ENCODE peak calls at places on chromosome 18, in five cellular contexts. T is uterus; Z is HepG2; X is effector memory CD4-positive, alpha-beta T cell; N is psoas muscle. V is an unnamed sample. For H3K4me1 and H3K27me3, the result is how much of the 10 kb centered on the place peaks cover.

GRCh38 chr18:57084331-57085298 is 62.3 kb upstream of the BOD1L2 start:
- DNase-seq in T (no peak), Z (no peak), X (no peak), N (no peak), V (no peak)

GRCh38 chr18:60693426-60693825 is 320.9 kb upstream of the MC4R start:
- DNase-seq in T (no peak), Z (no peak), X (no peak), N (no peak), V (no peak)

GRCh38 chr18:61149786-61150185 is 183.4 kb upstream of the CDH20 start:
- DNase-seq in T (no peak), Z (no peak), X (no peak), N (no peak), V (no peak)

GRCh38 chr18:9804517-9805104 is 81.2 kb upstream of the TXNDC2 start:
- DNase-seq in T (no peak), Z (no peak), X (no peak), N (peak), V (no peak)

GRCh38 chr18:23238152-23238531 is 102.9 kb downstream of the CABLES1 start:
- DNase-seq in T (peak), Z (no peak), X (no peak), N (no peak), V (no peak)

GRCh38 chr18:63322908-63323634 is 3.5 kb upstream of the BCL2 start:
- DNase-seq in T (peak), Z (peak), X (peak), N (no peak), V (peak)

GRCh38 chr18:78612801-78613200 is 366.8 kb upstream of the SALL3 start:
- DNase-seq in T (no peak), Z (no peak), X (no peak), N (no peak), V (no peak)

GRCh38 chr18:37393221-37393828 is 172.3 kb downstream of the CELF4 start:
- DNase-seq in T (no peak), Z (no peak), X (no peak), N (no peak), V (no peak)

GRCh38 chr18:50399582-50399981 is 24.7 kb downstream of the SKA1 start:
- DNase-seq in T (no peak), Z (no peak), X (no peak), N (no peak), V (no peak)

GRCh38 chr18:79685281-79685680 is 5.7 kb downstream of the CTDP1 start:
- DNase-seq in T (no peak), Z (no peak), X (no peak), N (no peak), V (no peak)

GRCh38 chr18:79964330-79965118 is at the start of gene HSBP1L1:
- DNase-seq in T (no peak), Z (peak), X (peak), N (peak), V (peak)

GRCh38 chr18:3748081-3748480 is 298.1 kb downstream of the TGIF1 start:
- DNase-seq in T (no peak), Z (no peak), X (no peak), N (no peak), V (no peak)

GRCh38 chr18:49754866-49755265 is 58.5 kb downstream of the ACAA2 start:
- DNase-seq in T (no peak), Z (no peak), X (no peak), N (no peak), V (no peak)

GRCh38 chr18:39909706-39910105 is 2045.3 kb upstream of the PIK3C3 start:
- DNase-seq in T (no peak), Z (no peak), X (no peak), N (no peak), V (no peak)

DNA sequence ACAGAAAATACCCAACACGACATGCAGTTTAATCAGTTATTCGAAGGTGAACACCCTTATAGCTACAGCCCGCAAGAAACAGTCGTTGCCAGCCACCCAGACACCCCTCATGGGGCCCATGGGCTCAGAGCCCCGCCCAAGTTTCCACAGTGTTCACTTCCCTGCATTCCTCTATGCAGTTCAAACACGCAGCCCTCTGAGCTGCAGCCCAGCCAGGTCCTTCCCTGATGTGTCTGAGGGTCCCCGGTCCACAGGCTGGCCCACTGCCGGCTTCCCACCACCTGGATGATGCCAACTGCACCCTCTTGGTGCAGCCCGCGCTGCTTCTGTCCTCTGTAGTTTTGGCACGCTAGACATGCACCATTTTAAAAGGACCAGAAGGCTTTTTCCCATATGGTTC is 87.4 kb downstream of the ZNF516 start:
- DNase-seq in T (no peak), Z (no peak), X (no peak), N (no peak), V (no peak)
- H3K4me3 ChIP-seq in T (no peak), Z (no peak), X (no peak), N (no peak), V (no peak)

GRCh38 chr18:8721094-8721669 is 15.8 kb downstream of the MTCL1 start:
- DNase-seq in T (no peak), Z (no peak), X (no peak), N (no peak), V (no peak)
- H3K4me1 ChIP-seq in T (under half), Z (under half), X (under half), N (under half), V (under half)

DNA sequence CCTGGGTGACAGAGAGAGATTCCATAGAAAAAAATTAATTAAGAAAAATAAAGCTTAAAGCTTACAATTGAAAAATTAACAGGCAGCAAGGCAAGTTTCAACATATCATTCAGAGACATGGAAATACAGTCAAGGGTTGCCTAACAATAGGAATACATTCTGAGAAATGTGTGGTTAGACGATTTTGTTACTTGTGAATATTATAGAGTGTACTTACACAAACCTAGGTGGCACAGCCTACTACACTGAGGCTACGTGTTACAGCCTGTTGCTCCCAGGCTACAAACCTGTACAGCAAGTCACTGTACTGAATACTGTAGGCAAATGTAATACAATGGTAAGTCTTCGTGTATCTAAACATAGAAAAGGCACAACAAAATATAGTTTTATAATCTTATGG is 27.7 kb upstream of the ZBTB7C start:
- DNase-seq in T (no peak), Z (no peak), X (no peak), N (no peak), V (no peak)
- H3K27me3 ChIP-seq in T (under half), Z (under half), X (under half), N (under half), V (under half)

DNA sequence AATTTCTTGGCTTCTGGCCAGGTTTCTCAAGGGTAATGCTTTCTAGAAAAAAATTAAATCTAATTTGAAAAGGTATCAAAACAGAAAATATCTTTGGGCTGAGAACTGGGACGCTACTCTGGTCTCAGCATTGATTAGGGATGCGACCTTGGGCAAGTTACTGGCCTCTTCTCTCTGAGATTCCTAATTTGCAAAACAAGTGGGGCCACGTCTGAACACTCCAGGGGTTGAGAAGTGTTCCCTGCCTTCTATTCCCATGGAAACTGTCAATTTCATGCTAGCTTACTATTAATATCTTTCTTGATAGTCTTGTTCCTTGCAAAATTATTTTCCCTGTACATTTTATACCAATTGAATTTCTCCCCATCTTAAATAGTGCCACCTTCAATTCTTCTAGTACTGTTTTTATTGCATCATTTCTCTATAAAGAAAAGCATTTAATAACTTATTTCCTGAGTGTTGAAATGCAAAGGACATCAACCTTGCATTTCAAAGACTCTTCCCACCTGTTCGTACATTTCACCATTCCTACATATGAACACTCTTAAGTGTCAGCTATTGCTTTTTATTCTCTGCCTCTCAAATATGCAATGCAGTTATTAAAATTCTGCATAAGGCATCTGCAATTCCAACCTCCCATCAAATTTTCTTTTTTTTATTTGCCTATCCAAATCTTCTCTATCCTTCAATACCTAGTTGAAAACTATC is 118.3 kb upstream of the DSEL start:
- DNase-seq in T (no peak), Z (no peak), X (no peak), N (no peak), V (no peak)
- H3K4me3 ChIP-seq in T (no peak), Z (no peak), X (no peak), N (no peak), V (no peak)

DNA sequence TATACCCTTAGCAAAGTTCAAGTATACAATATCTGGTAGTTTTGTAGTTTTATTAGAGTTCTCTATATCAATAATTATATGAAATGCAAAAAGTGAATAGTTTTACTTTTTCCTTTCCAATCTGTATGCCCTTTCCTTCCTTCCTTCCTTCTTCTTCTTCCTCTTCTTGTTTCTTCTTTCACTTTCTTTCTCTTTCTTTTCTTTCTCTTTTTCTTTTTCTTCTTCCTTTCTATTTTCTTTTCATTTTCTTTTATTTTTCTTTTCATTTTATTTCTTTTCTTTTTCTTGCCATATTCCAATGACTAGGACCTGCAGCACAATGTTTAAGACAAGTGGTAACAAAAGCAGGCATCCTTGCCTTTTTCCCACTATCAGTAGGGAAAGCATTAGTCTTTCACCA is 59.8 kb downstream of the CCDC68 start:
- DNase-seq in T (no peak), Z (no peak), X (no peak), N (no peak), V (no peak)
- H3K4me1 ChIP-seq in T (under half), Z (under half), X (under half), N (under half), V (under half)

GRCh38 chr18:47180765-47181164 is 4.6 kb upstream of the IER3IP1 start:
- DNase-seq in T (no peak), Z (no peak), X (no peak), N (no peak), V (no peak)

GRCh38 chr18:47187721-47188120 is 11.6 kb upstream of the IER3IP1 start:
- DNase-seq in T (no peak), Z (no peak), X (no peak), N (no peak), V (no peak)

GRCh38 chr18:47184419-47185050 is 8.4 kb upstream of the IER3IP1 start:
- DNase-seq in T (peak), Z (peak), X (no peak), N (no peak), V (peak)
- H3K27me3 ChIP-seq in T (under half), Z (under half), X (under half), N (under half), V (under half)

GRCh38 chr18:25289040-25289631 is 62.8 kb downstream of the ZNF521 start:
- DNase-seq in T (peak), Z (no peak), X (no peak), N (no peak), V (peak)
- H3K4me3 ChIP-seq in T (no peak), Z (no peak), X (no peak), N (no peak), V (peak)